ENCODE peak calls at places on chromosomes 7 and 10, in nine cellular contexts. Y, E, F, B, O, U, P, K and I are unnamed samples.
A peak's percentile ranks its signal among the peaks of the same experiment; 100 is the strongest.

GRCh38 chr7:123770378-123770777 is 21.6 kb upstream of the WASL start:
- DNase-seq in B (no peak), U (peak; percentile 81), O (no peak), E (no peak), P (no peak), F (no peak), Y (no peak), K (no peak), I (no peak)

GRCh38 chr10:113907166-113907565 is 52.7 kb downstream of the NHLRC2 start:
- DNase-seq in B (no peak), P (no peak), F (no peak), U (peak; percentile 59), O (no peak), K (no peak), Y (no peak), E (peak; percentile 56), I (no peak)

GRCh38 chr7:68706291-68706690 is 892.0 kb upstream of the AUTS2 start:
- DNase-seq in K (no peak), O (no peak), F (no peak), E (peak; percentile 78), P (no peak), U (peak; percentile 90), B (no peak), Y (no peak), I (no peak)

GRCh38 chr7:107613948-107614347 is 33.9 kb downstream of the BCAP29 start:
- DNase-seq in E (no peak), P (no peak), Y (no peak), U (peak; percentile 29), B (no peak), O (no peak), F (no peak), K (no peak), I (no peak)

GRCh38 chr7:44971188-44971907 is 7.5 kb downstream of the MYO1G start:
- DNase-seq in E (no peak), F (no peak), P (no peak), O (no peak), Y (no peak), U (no peak), B (no peak), K (no peak), I (no peak)

GRCh38 chr7:151367304-151367703 is 25.7 kb downstream of the NUB1 start:
- DNase-seq in P (no peak), Y (no peak), U (peak; percentile 19), B (no peak), F (no peak), O (no peak), K (no peak), E (no peak), I (no peak)

GRCh38 chr10:22927661-22928403 is at the start of gene ARMC3:
- DNase-seq in O (peak; percentile 71), B (peak; percentile 76), K (no peak), E (no peak), P (peak; percentile 82), F (peak; percentile 32), Y (peak; percentile 18), U (peak; percentile 74), I (peak; percentile 71)

GRCh38 chr7:128937647-128938523 is at the start of gene IRF5:
- DNase-seq in O (no peak), K (no peak), Y (peak; percentile 15), P (no peak), U (no peak), B (peak; percentile 55), F (peak; percentile 74), E (peak; percentile 40), I (no peak)

GRCh38 chr10:96670786-96671185 is 49.5 kb downstream of the PIK3AP1 start:
- DNase-seq in F (no peak), O (no peak), U (no peak), K (no peak), E (peak; percentile 82), B (no peak), P (no peak), Y (no peak), I (no peak)

GRCh38 chr10:132520147-132520811 is 17.3 kb upstream of the INPP5A start:
- DNase-seq in F (no peak), Y (no peak), O (no peak), U (peak; percentile 57), B (peak; percentile 30), P (no peak), E (no peak), K (no peak), I (no peak)

GRCh38 chr10:59373071-59373470 is 10.7 kb upstream of the FAM13C start:
- DNase-seq in F (no peak), B (no peak), P (no peak), E (no peak), K (no peak), U (peak; percentile 28), Y (no peak), O (no peak), I (no peak)

GRCh38 chr7:36747969-36748574 is 23.8 kb upstream of the AOAH start:
- DNase-seq in Y (no peak), O (no peak), K (no peak), U (peak; percentile 53), E (no peak), F (no peak), P (no peak), B (no peak), I (no peak)

GRCh38 chr7:110544199-110544598 is 546.7 kb upstream of the LRRN3 start:
- DNase-seq in O (no peak), B (no peak), U (no peak), F (no peak), K (no peak), E (no peak), Y (no peak), P (no peak), I (no peak)

GRCh38 chr10:85490431-85490830 is 876.2 kb downstream of the GRID1 start:
- DNase-seq in B (no peak), P (no peak), K (no peak), E (no peak), U (no peak), Y (no peak), O (no peak), F (no peak), I (no peak)

GRCh38 chr7:136015638-136016037 is 38.5 kb upstream of the MTPN start:
- DNase-seq in U (no peak), P (no peak), B (no peak), Y (no peak), O (no peak), E (no peak), K (no peak), F (no peak), I (no peak)
- H3K4me1 ChIP-seq in U (no peaks in the 10 kb centered on the region), P (no peaks in the 10 kb centered on the region), B (no peaks in the 10 kb centered on the region), Y (no peaks in the 10 kb centered on the region), O (peaks cover 12% of the 10 kb centered on the region), E (no peaks in the 10 kb centered on the region), K (no peaks in the 10 kb centered on the region), F (no peaks in the 10 kb centered on the region), I (no peaks in the 10 kb centered on the region)

GRCh38 chr7:100095704-100096103 is 5.5 kb downstream of the MCM7 start:
- DNase-seq in U (no peak), E (no peak), P (no peak), Y (no peak), O (no peak), B (no peak), K (no peak), F (no peak), I (no peak)
- H3K36me3 ChIP-seq in U (peaks cover 81% of the 10 kb centered on the region), E (peaks cover 95% of the 10 kb centered on the region), P (peaks cover 95% of the 10 kb centered on the region), Y (peaks cover 89% of the 10 kb centered on the region), O (peaks cover 94% of the 10 kb centered on the region), B (peaks cover 89% of the 10 kb centered on the region), K (peaks cover 99% of the 10 kb centered on the region), F (peaks cover 42% of the 10 kb centered on the region), I (peaks cover 78% of the 10 kb centered on the region)

GRCh38 chr10:78544447-78545085 is 510.9 kb downstream of the RPS24 start:
- DNase-seq in K (no peak), P (no peak), O (no peak), B (no peak), Y (no peak), U (peak; percentile 49), F (no peak), E (no peak), I (no peak)

GRCh38 chr10:78547397-78547796 is 513.7 kb downstream of the RPS24 start:
- DNase-seq in E (no peak), O (no peak), B (no peak), K (no peak), P (no peak), F (no peak), Y (no peak), U (no peak), I (no peak)

GRCh38 chr10:78547905-78548304 is 514.2 kb downstream of the RPS24 start:
- DNase-seq in E (no peak), U (no peak), B (no peak), P (no peak), F (no peak), Y (no peak), K (no peak), O (no peak), I (no peak)

GRCh38 chr10:78543749-78544446 is 510.2 kb downstream of the RPS24 start:
- DNase-seq in B (peak; percentile 51), K (no peak), E (no peak), F (peak; percentile 56), Y (no peak), U (peak; percentile 98), O (no peak), P (no peak), I (no peak)

GRCh38 chr10:78545756-78546155 is 512.1 kb downstream of the RPS24 start:
- DNase-seq in O (no peak), B (no peak), E (no peak), U (no peak), F (no peak), P (no peak), Y (peak; percentile 32), K (no peak), I (no peak)
- H3K27me3 ChIP-seq in O (no peaks in the 10 kb centered on the region), B (peaks cover 5% of the 10 kb centered on the region), E (no peaks in the 10 kb centered on the region), U (no peaks in the 10 kb centered on the region), F (no peaks in the 10 kb centered on the region), P (no peaks in the 10 kb centered on the region), Y (peaks cover 23% of the 10 kb centered on the region), K (peaks cover 24% of the 10 kb centered on the region), I (no peaks in the 10 kb centered on the region)

GRCh38 chr10:44847110-44847509 is 64.0 kb upstream of the TMEM72 start:
- DNase-seq in Y (no peak), B (no peak), U (no peak), K (no peak), E (peak; percentile 25), P (no peak), F (no peak), O (no peak), I (no peak)

GRCh38 chr10:44850356-44850934 is 60.7 kb upstream of the TMEM72 start:
- DNase-seq in B (no peak), O (no peak), K (no peak), Y (no peak), E (peak; percentile 15), P (no peak), F (no peak), U (no peak), I (no peak)

GRCh38 chr10:44843484-44843883 is 67.7 kb upstream of the TMEM72 start:
- DNase-seq in E (peak; percentile 3), U (no peak), O (no peak), B (no peak), F (no peak), K (no peak), P (no peak), Y (no peak), I (no peak)

GRCh38 chr10:44848211-44848610 is 62.9 kb upstream of the TMEM72 start:
- DNase-seq in F (no peak), O (no peak), P (no peak), Y (no peak), E (peak; percentile 4), U (no peak), B (no peak), K (no peak), I (no peak)

DNA sequence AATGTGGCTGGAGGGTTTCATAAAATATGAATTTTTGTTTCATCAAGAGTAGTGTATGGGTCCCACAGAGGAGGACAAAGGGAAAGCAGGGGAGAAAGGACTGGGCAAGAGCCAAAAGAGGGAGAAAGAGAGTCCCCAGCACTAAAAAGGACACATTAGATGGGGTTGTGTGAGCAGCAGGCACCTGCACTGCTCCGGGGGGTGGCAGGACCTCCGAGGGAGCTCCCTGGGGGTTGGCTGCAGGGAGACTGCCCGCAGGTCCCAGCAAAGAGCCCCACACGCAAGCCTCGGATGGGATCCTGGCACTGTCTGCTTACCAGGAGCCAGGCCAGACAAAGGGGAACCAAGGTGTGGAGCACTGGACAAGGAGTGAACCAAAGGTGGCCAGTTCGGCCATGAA is 65.5 kb upstream of the TMEM72 start:
- DNase-seq in K (no peak), F (no peak), Y (no peak), B (no peak), E (peak; percentile 19), P (no peak), U (no peak), O (no peak), I (no peak)
- H3K4me1 ChIP-seq in K (no peaks in the 10 kb centered on the region), F (no peaks in the 10 kb centered on the region), Y (no peaks in the 10 kb centered on the region), B (no peaks in the 10 kb centered on the region), E (no peaks in the 10 kb centered on the region), P (no peaks in the 10 kb centered on the region), U (peaks cover 14% of the 10 kb centered on the region), O (no peaks in the 10 kb centered on the region), I (no peaks in the 10 kb centered on the region)